ENCODE peak calls at places on chromosomes 7 and 10, in five cellular contexts. L, B, S, D and R are unnamed samples.

GRCh38 chr7:141460781-141461715 is 90.2 kb upstream of the AGK start:
- DNase-seq in L (no peak), B (no peak), S (no peak), D (no peak), R (no peak)

GRCh38 chr10:114658175-114658574 is at the start of gene ABLIM1:
- DNase-seq in L (no peak), B (no peak), S (no peak), D (no peak), R (no peak)

GRCh38 chr7:48182736-48183369 is 11.6 kb downstream of the ABCA13 start:
- DNase-seq in L (no peak), B (no peak), S (no peak), D (no peak), R (no peak)

GRCh38 chr7:150410131-150410530 is 31.0 kb downstream of the ZNF775 start:
- DNase-seq in L (no peak), B (no peak), S (no peak), D (no peak), R (no peak)

GRCh38 chr10:97771913-97772823 is at the start of gene SFRP5:
- DNase-seq in L (no peak), B (no peak), S (peak; percentile 13), D (peak; percentile 58), R (no peak)

GRCh38 chr10:42596196-42596595 is 42.2 kb downstream of the ZNF33B start:
- DNase-seq in L (no peak), B (no peak), S (no peak), D (no peak), R (no peak)

GRCh38 chr7:66419210-66419609 is 209.5 kb upstream of the KCTD7 start:
- DNase-seq in L (no peak), B (no peak), S (no peak), D (no peak), R (no peak)

GRCh38 chr7:73809454-73810090 is 21.2 kb upstream of the CLDN4 start:
- DNase-seq in L (no peak), B (peak; percentile 40), S (no peak), D (no peak), R (no peak)

GRCh38 chr10:28587970-28588290 is 55.0 kb downstream of the WAC start:
- DNase-seq in L (no peak), B (no peak), S (no peak), D (no peak), R (no peak)

GRCh38 chr7:64890761-64891666 is 12.1 kb upstream of the ZNF273 start:
- DNase-seq in L (no peak), B (no peak), S (no peak), D (no peak), R (no peak)

GRCh38 chr7:43905209-43905946 is 1.0 kb downstream of the URGCP start:
- DNase-seq in L (no peak), B (peak; percentile 61), S (no peak), D (no peak), R (no peak)

GRCh38 chr10:58086144-58086762 is 181.4 kb downstream of the IPMK start:
- DNase-seq in L (no peak), B (no peak), S (no peak), D (no peak), R (no peak)

GRCh38 chr7:150857276-150858055 is 5.1 kb downstream of the AOC1 start:
- DNase-seq in L (no peak), B (no peak), S (no peak), D (no peak), R (no peak)

GRCh38 chr10:50432206-50432605 is 180.9 kb upstream of the ASAH2 start:
- DNase-seq in L (no peak), B (no peak), S (no peak), D (no peak), R (no peak)

GRCh38 chr7:129730159-129730558 is 118.6 kb downstream of the NRF1 start:
- DNase-seq in L (no peak), B (no peak), S (no peak), D (no peak), R (no peak)

GRCh38 chr7:20786779-20787651 is at the start of gene SP8:
- DNase-seq in L (no peak), B (peak; percentile 59), S (peak; percentile 40), D (peak; percentile 95), R (peak; percentile 62)

DNA sequence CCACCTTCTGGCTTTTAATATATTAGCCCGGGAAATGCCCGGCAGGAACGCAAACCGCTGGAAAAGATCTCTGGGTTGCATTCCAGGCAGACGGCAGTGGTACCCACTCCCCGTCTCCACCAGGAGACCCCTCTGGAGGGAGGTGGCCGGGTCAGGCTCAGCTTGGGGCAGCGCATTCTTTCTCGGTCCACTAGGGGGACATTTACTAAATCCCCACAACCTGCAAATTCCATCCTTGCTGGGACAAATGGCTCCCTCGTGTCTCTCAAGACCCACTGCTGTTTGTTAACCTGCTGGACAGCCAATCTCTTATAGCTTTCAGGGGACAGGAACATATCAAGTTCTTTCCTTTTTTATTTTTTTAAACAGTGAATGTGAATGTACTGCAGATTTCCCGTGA is 45.8 kb upstream of the CARD11 start:
- DNase-seq in L (peak; percentile 40), B (peak; percentile 44), S (no peak), D (peak; percentile 77), R (no peak)
- TF ChIP-seq CTCF in L (peak; percentile 74), B (peak; percentile 83), S (peak; percentile 83), D (peak; percentile 71), R (peak; percentile 48)

DNA sequence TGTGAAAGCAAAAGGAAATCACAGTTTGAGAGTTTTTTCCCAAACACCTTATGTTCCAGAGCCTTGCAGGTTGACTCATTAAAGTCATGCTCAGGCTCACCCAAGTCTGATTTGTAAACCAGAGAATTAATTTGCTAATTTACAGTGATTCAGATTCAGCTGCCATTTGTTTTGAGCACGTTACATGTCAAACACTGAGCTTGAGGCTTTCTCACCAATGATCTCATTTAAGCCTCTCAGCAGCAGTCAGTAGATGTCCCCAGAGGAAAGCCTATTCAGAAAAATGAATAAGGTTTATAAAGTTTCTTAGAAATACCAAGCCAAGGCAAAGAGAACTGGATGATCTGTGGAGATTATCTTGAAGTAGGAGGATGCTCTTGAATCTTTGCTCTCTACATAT is 420.4 kb downstream of the HTR7 start:
- DNase-seq in L (no peak), B (no peak), S (no peak), D (no peak), R (no peak)
- TF ChIP-seq CTCF in L (no peak), B (no peak), S (no peak), D (no peak), R (no peak)

DNA sequence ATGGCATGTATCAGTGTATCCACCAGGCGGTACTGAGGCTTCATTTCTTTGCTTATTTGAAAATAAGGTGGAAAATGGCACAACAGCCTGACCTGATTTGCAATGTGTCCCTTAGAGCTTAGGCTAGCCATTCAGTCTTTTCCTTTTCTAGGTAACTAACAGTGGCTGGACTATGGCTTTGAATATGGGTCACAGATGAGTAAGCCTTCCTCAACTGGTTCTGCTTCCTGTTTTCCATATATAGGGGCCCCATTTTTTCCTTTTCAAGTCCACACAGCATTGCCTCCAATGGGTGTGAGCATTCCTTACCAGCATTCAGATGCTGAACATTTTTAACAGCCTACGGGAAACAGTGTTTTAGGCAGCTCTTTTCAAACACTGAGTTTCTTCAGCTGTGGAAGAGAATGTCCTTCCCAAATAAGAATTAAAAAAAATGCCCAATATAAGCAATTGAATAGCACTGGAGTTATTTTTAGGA is 3.9 kb upstream of the ITGB1 start:
- DNase-seq in L (peak; percentile 58), B (peak; percentile 51), S (no peak), D (no peak), R (no peak)
- TF ChIP-seq CTCF in L (peak; percentile 41), B (no peak), S (no peak), D (no peak), R (no peak)

GRCh38 chr10:16316733-16317132 is 120.1 kb upstream of the PTER start:
- DNase-seq in L (no peak), B (no peak), S (no peak), D (no peak), R (no peak)

GRCh38 chr10:16310440-16310839 is 126.4 kb upstream of the PTER start:
- DNase-seq in L (no peak), B (no peak), S (no peak), D (no peak), R (no peak)

GRCh38 chr10:16314259-16314658 is 122.6 kb upstream of the PTER start:
- DNase-seq in L (peak; percentile 1), B (no peak), S (no peak), D (peak; percentile 18), R (no peak)
- TF ChIP-seq CTCF in L (peak; percentile 46), B (no peak), S (no peak), D (peak; percentile 31), R (peak; percentile 37)

GRCh38 chr10:15091418-15091817 is 2.8 kb upstream of the ACBD7 start:
- DNase-seq in L (no peak), B (no peak), S (no peak), D (no peak), R (no peak)

GRCh38 chr10:15084502-15084922 is 4.1 kb downstream of the ACBD7 start:
- DNase-seq in L (no peak), B (peak; percentile 67), S (no peak), D (peak; percentile 82), R (no peak)

GRCh38 chr10:15083674-15084501 is 4.7 kb downstream of the ACBD7 start:
- DNase-seq in L (no peak), B (peak; percentile 3), S (no peak), D (no peak), R (no peak)

GRCh38 chr10:15092855-15093408 is 4.2 kb upstream of the RPP38 start:
- DNase-seq in L (no peak), B (no peak), S (no peak), D (no peak), R (no peak)

DNA sequence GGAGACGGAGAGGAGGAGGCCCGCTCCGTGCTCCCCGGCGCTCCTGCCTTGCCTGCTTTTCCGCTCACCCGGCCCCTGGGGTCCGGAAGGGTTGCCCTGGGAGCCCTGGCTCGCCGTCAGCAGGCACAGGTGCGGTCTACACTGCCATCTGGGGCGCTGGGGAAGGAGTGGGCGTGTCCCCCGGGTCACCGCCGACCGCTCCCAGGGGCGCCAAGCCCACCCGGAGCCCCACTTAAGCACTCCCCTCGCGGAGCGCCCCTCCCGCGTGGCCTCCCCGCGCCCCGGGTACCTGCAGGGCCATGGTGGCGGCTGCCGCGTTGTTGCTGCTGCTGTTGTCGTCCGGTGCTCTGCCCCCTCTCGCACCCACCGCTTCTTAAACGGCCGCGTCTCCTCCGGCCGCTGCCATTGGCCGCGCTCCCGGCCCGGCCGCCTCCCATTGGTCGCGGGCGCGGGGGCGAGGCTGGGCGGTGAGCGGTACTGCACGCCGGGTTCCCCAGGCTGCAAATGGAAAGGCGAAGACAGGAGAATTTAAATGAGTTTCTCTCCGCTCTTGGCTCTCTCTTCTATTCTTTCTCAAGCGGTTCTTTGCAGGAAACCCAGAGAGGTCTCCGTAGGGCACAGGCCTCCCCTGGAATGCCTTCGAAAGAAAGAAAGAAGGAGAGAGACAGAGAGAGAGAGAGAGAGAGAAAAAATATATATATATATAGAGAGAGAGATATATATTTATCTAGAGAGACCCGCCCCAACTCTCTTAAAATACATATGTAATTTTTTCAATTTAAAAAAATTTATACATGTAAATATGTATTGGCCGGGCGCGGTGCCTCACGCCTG is at the start of gene ACBD7:
- DNase-seq in L (peak; percentile 91), B (peak; percentile 89), S (peak; percentile 89), D (peak; percentile 94), R (peak; percentile 93)
- TF ChIP-seq CTCF in L (peak; percentile 31), B (peak; percentile 28), S (peak; percentile 66), D (peak; percentile 45), R (peak; percentile 5)